ENCODE peak calls at places on chromosomes 12 and 14, in six cellular contexts. H is fibroblast of lung, F is left ventricle myocardium inferior, Y is GM13977, A is AG10803, L is B cell. D is an unnamed sample.

GRCh38 chr14:26846388-26846787 is 248.6 kb upstream of the NOVA1 start:
- DNase-seq in H (peak; percentile 59), F (no peak), Y (no peak), A (no peak), L (no peak), D (no peak)

GRCh38 chr14:87712386-87713113 is 280.4 kb downstream of the GALC start:
- DNase-seq in H (no peak), F (no peak), Y (no peak), A (no peak), L (no peak), D (no peak)

GRCh38 chr12:12190087-12190809 is 76.6 kb downstream of the LRP6 start:
- DNase-seq in H (no peak), F (no peak), Y (no peak), A (no peak), L (no peak), D (no peak)

GRCh38 chr12:123149828-123150272 is 1.0 kb downstream of the PITPNM2 start:
- DNase-seq in H (no peak), F (no peak), Y (no peak), A (no peak), L (no peak), D (no peak)

GRCh38 chr14:68786491-68787234 is 6.2 kb downstream of the ZFP36L1 start:
- DNase-seq in H (peak; percentile 72), F (no peak), Y (no peak), A (peak; percentile 92), L (no peak), D (no peak)

GRCh38 chr12:33614630-33615029 is 175.0 kb upstream of the SYT10 start:
- DNase-seq in H (no peak), F (no peak), Y (no peak), A (no peak), L (no peak), D (no peak)

GRCh38 chr14:69259176-69259530 is 805 bp upstream of the GALNT16 start:
- DNase-seq in H (no peak), F (no peak), Y (no peak), A (no peak), L (no peak), D (no peak)

GRCh38 chr14:52025310-52025709 is 36.0 kb downstream of the RTRAF start:
- DNase-seq in H (peak; percentile 95), F (no peak), Y (no peak), A (peak; percentile 95), L (no peak), D (no peak)

GRCh38 chr14:89805501-89805900 is 149.0 kb downstream of the EFCAB11 start:
- DNase-seq in H (no peak), F (no peak), Y (no peak), A (no peak), L (no peak), D (no peak)

GRCh38 chr14:71371711-71372396 is 464.6 kb downstream of the PCNX1 start:
- DNase-seq in H (peak; percentile 60), F (no peak), Y (peak; percentile 48), A (peak; percentile 53), L (no peak), D (no peak)

GRCh38 chr14:68015356-68016242 is 196.0 kb downstream of the RAD51B start:
- DNase-seq in H (no peak), F (no peak), Y (no peak), A (no peak), L (no peak), D (no peak)

GRCh38 chr14:99603471-99603933 is 505 bp downstream of the CCDC85C start:
- DNase-seq in H (no peak), F (no peak), Y (no peak), A (peak; percentile 43), L (no peak), D (no peak)

GRCh38 chr14:90539496-90539775 is 142.6 kb downstream of the CALM1 start:
- DNase-seq in H (no peak), F (no peak), Y (no peak), A (no peak), L (no peak), D (no peak)

GRCh38 chr12:47268501-47269459 is 189.0 kb upstream of the AMIGO2 start:
- DNase-seq in H (no peak), F (no peak), Y (peak; percentile 23), A (no peak), L (peak; percentile 47), D (no peak)

GRCh38 chr12:121512561-121512960 is 68.3 kb downstream of the KDM2B start:
- DNase-seq in H (no peak), F (no peak), Y (no peak), A (no peak), L (no peak), D (no peak)

GRCh38 chr12:25272937-25273526 is 22.3 kb upstream of the KRAS start:
- DNase-seq in H (no peak), F (no peak), Y (no peak), A (no peak), L (no peak), D (no peak)

DNA sequence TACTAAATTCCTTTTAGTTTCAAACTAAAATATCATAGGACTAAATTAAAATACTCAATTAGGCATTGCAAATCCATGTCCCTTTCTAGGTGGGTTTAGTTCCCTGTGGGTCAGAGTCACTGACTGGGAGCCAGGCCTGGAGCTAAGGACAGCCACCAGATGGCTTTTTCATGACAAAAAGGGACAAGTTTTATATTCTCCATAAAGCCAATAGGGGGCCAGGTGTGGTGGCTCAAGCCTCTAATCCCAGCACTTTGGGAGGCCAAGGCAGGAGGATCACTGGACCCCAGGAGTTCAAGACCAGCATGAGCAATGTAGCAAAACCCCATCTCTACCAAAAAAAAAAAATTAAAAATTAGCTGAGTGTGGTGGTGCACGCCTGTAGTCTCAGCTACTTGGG is 35.4 kb upstream of the EIF5 start:
- DNase-seq in H (no peak), F (no peak), Y (no peak), A (no peak), L (no peak), D (no peak)
- TF ChIP-seq CTCF in H (no peak), F (no peak), Y (no peak), A (no peak), L (no peak), D (no peak)

DNA sequence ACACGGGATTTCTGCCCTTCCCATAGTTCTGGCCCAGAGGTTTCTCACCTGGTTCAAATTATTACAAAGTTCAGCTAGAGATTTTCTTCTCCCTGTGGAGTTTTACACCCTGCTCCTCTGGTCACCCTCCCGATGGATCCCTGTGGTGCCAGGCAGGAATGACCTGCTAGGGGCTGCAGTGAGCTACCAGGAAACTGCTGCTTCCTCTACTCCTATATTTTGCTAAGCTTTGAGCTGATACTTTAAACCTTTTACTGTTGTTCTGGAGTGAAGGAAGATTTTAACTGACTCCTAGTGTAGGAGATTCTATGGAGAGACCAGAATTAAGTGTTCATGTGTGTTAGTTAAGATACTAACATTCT is 30.4 kb upstream of the LRIG3 start:
- DNase-seq in H (no peak), F (no peak), Y (no peak), A (no peak), L (no peak), D (no peak)
- TF ChIP-seq CTCF in H (no peak), F (no peak), Y (no peak), A (no peak), L (no peak), D (no peak)

GRCh38 chr14:95892142-95892541 is 15.5 kb downstream of the TUNAR start:
- DNase-seq in H (no peak), F (no peak), Y (no peak), A (no peak), L (no peak), D (no peak)

GRCh38 chr14:95891742-95892141 is 15.1 kb downstream of the TUNAR start:
- DNase-seq in H (peak; percentile 58), F (no peak), Y (no peak), A (peak; percentile 80), L (no peak), D (no peak)

GRCh38 chr14:95896628-95897027 is 20.0 kb downstream of the TUNAR start:
- DNase-seq in H (no peak), F (no peak), Y (no peak), A (no peak), L (no peak), D (no peak)

GRCh38 chr14:95897280-95897679 is 20.6 kb downstream of the TUNAR start:
- DNase-seq in H (no peak), F (no peak), Y (no peak), A (no peak), L (no peak), D (no peak)

GRCh38 chr14:95895720-95896119 is 19.1 kb downstream of the TUNAR start:
- DNase-seq in H (no peak), F (no peak), Y (peak; percentile 47), A (no peak), L (peak; percentile 39), D (no peak)
- TF ChIP-seq CTCF in H (no peak), F (no peak), Y (peak; percentile 26), A (peak; percentile 10), L (peak; percentile 27), D (no peak)

GRCh38 chr12:101806280-101806679 is 24.5 kb downstream of the GNPTAB start:
- DNase-seq in H (no peak), F (no peak), Y (no peak), A (no peak), L (no peak), D (no peak)

GRCh38 chr12:101803978-101804377 is 26.8 kb downstream of the GNPTAB start:
- DNase-seq in H (no peak), F (no peak), Y (no peak), A (no peak), L (no peak), D (no peak)

GRCh38 chr12:101802486-101802885 is 28.3 kb downstream of the GNPTAB start:
- DNase-seq in H (no peak), F (no peak), Y (no peak), A (no peak), L (no peak), D (no peak)

GRCh38 chr12:101799774-101800173 is 31.0 kb downstream of the GNPTAB start:
- DNase-seq in H (no peak), F (no peak), Y (no peak), A (no peak), L (no peak), D (no peak)

GRCh38 chr12:101804409-101804808 is 26.4 kb downstream of the GNPTAB start:
- DNase-seq in H (no peak), F (no peak), Y (no peak), A (no peak), L (no peak), D (no peak)
- TF ChIP-seq CTCF in H (no peak), F (no peak), Y (no peak), A (no peak), L (no peak), D (no peak)

GRCh38 chr12:40038619-40039018 is 67.3 kb downstream of the SLC2A13 start:
- DNase-seq in H (no peak), F (no peak), Y (no peak), A (no peak), L (no peak), D (no peak)

GRCh38 chr12:40039598-40039997 is 66.3 kb downstream of the SLC2A13 start:
- DNase-seq in H (no peak), F (no peak), Y (no peak), A (no peak), L (no peak), D (no peak)

GRCh38 chr12:40049268-40049667 is 56.6 kb downstream of the SLC2A13 start:
- DNase-seq in H (no peak), F (no peak), Y (no peak), A (no peak), L (no peak), D (no peak)

GRCh38 chr12:40044399-40044798 is 61.5 kb downstream of the SLC2A13 start:
- DNase-seq in H (no peak), F (no peak), Y (no peak), A (no peak), L (no peak), D (no peak)
- TF ChIP-seq CTCF in H (no peak), F (no peak), Y (no peak), A (no peak), L (no peak), D (no peak)

D was measured in omental fat pad.